ENCODE peak calls at places on chromosomes 3 and 15, in four cellular contexts. X is transverse colon, M is A549, Z is fibroblast of lung. A is an unnamed sample. For H3K4me1, the result is how much of the 10 kb centered on the place peaks cover.

GRCh38 chr3:138033202-138033691 is 23.3 kb downstream of the CLDN18 start:
- DNase-seq in X (no peak), Z (no peak), M (no peak), A (no peak)

GRCh38 chr3:5122741-5123706 is 932 bp downstream of the ARL8B start:
- DNase-seq in M (peak), X (peak), Z (peak), A (no peak)

GRCh38 chr3:105758451-105758850 is 110.4 kb downstream of the CBLB start:
- DNase-seq in M (no peak), X (no peak), Z (peak), A (no peak)

GRCh38 chr3:39133822-39134221 is 19.6 kb downstream of the CSRNP1 start:
- DNase-seq in Z (no peak), M (no peak), X (no peak), A (no peak)

GRCh38 chr3:37856381-37856780 is 5.3 kb upstream of the CTDSPL start:
- DNase-seq in M (no peak), X (no peak), Z (no peak), A (no peak)

GRCh38 chr3:32821686-32822296 is 4.0 kb downstream of the TRIM71 start:
- DNase-seq in M (no peak), X (no peak), Z (no peak), A (no peak)

GRCh38 chr15:98899266-98900021 is 108.1 kb downstream of the PGPEP1L start:
- DNase-seq in M (no peak), X (no peak), Z (peak), A (no peak)

GRCh38 chr3:79297242-79297641 is 470.6 kb downstream of the ROBO1 start:
- DNase-seq in Z (peak), M (peak), X (no peak), A (no peak)

GRCh38 chr3:186782542-186783069 is 771 bp upstream of the EIF4A2 start:
- DNase-seq in X (no peak), M (no peak), Z (no peak), A (no peak)

GRCh38 chr15:73991260-73991659 is 835 bp downstream of the STOML1 start:
- DNase-seq in X (peak), Z (peak), M (no peak), A (peak)

GRCh38 chr3:169477790-169478189 is 185.7 kb downstream of the MECOM start:
- DNase-seq in Z (no peak), X (no peak), M (no peak), A (no peak)

GRCh38 chr3:129187857-129188256 is 4.2 kb upstream of the CNBP start:
- DNase-seq in X (no peak), Z (no peak), M (no peak), A (no peak)

GRCh38 chr3:23709987-23710386 is 95.8 kb upstream of the UBE2E1 start:
- DNase-seq in X (no peak), M (no peak), Z (no peak), A (no peak)
- H3K4me1 ChIP-seq in X (under half), M (under half), Z (under half), A (under half)

GRCh38 chr3:150059241-150059640 is 88.5 kb upstream of the PFN2 start:
- DNase-seq in M (no peak), Z (peak), X (no peak), A (no peak)

GRCh38 chr3:150050510-150050909 is 79.8 kb upstream of the PFN2 start:
- DNase-seq in X (no peak), Z (no peak), M (no peak), A (no peak)

GRCh38 chr3:150055332-150055731 is 84.6 kb upstream of the PFN2 start:
- DNase-seq in M (no peak), X (no peak), Z (no peak), A (no peak)

GRCh38 chr3:150057227-150057626 is 86.5 kb upstream of the PFN2 start:
- DNase-seq in M (no peak), Z (no peak), X (no peak), A (no peak)

GRCh38 chr3:150054635-150055034 is 83.9 kb upstream of the PFN2 start:
- DNase-seq in M (no peak), Z (no peak), X (no peak), A (no peak)
- H3K27ac ChIP-seq in M (no peak), Z (no peak), X (no peak), A (no peak)

GRCh38 chr15:39365161-39365560 is 215.7 kb upstream of the THBS1 start:
- DNase-seq in M (no peak), X (no peak), Z (peak), A (no peak)

GRCh38 chr15:39364721-39365120 is 216.2 kb upstream of the THBS1 start:
- DNase-seq in X (no peak), M (no peak), Z (no peak), A (no peak)

GRCh38 chr15:39369768-39370167 is 211.1 kb upstream of the THBS1 start:
- DNase-seq in M (no peak), Z (no peak), X (no peak), A (no peak)

GRCh38 chr15:39365873-39366272 is 215.0 kb upstream of the THBS1 start:
- DNase-seq in X (no peak), M (no peak), Z (no peak), A (no peak)

DNA sequence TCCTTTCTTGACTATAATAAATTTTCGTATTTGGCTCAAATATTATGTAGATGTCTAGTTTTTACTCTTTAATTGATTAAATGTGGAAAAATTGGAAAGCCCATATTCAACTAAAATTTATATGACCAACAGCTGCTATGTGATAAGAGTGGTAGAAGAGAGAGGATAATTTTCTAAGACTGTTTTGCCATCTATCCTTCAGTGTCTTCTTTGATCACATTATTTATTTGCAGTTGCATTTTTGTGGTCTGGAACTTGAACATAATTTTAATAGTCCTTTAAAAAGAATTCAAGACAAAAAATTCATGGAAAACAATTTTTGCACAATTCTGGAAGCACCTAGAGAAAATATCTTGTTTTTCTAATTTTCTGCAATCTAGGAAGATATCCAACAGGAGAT is 213.3 kb upstream of the THBS1 start:
- DNase-seq in M (no peak), X (no peak), Z (peak), A (no peak)
- H3K4me1 ChIP-seq in M (under half), X (under half), Z (under half), A (under half)

GRCh38 chr3:29649815-29650547 is 369.1 kb downstream of the RBMS3 start:
- DNase-seq in Z (peak), X (peak), M (peak), A (no peak)
- H3K27ac ChIP-seq in Z (no peak), X (no peak), M (no peak), A (no peak)

GRCh38 chr3:46934508-46935167 is 41.9 kb downstream of the CCDC12 start:
- DNase-seq in M (peak), X (no peak), Z (no peak), A (no peak)

GRCh38 chr3:46935168-46935858 is 41.2 kb downstream of the CCDC12 start:
- DNase-seq in M (peak), X (peak), Z (peak), A (peak)

GRCh38 chr3:46938118-46938517 is 38.4 kb downstream of the CCDC12 start:
- DNase-seq in Z (no peak), M (no peak), X (no peak), A (no peak)

GRCh38 chr3:46935989-46936620 is 40.4 kb downstream of the CCDC12 start:
- DNase-seq in X (no peak), M (no peak), Z (no peak), A (no peak)

DNA sequence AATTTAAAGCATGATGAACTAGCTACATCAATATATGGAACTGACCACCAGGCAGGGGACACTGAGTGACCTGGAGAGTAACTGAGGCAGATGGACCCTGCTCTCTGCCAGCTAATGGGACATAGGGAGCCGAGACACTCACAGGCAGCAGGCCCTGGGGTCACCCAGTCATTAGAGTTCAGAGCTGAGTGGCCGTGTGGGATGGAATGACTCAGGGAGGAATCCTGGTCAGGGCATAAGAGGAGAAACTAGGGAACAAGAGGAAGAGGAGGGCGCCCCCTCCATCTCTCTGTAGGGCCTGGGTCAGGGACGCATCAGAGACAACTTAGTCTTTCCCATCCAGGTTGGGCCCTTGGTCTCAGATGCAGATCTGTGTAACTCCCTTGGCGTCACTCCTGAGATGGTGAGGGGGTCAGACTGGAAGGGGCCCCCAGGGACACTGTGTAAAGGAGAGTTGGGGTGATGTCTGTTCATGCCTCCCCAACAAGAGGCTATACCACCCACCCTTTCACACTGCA is 39.8 kb downstream of the CCDC12 start:
- DNase-seq in Z (peak), M (no peak), X (peak), A (no peak)
- H3K4me1 ChIP-seq in Z (under half), M (half or more), X (half or more), A (under half)

DNA sequence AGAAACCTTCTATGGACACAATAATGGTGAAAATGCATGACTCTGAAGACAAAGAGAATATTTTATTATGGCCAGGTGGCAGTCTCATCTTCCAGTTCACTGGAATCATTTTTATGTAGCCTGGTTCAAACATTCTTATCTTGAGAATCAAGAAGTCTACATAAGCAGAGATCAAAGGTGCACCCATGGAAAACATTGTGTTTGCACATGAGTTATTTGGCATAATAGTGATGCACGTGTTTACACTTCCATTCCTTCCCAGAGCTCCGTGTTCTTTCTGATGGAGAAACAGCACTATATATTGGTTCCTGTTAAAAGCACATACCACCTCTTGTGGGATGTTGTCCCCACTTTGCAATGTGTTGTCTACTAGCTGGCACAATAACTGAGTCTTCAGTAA is 572.2 kb downstream of the GRM7 start:
- DNase-seq in X (no peak), Z (no peak), M (no peak), A (no peak)
- H3K27ac ChIP-seq in X (no peak), Z (no peak), M (no peak), A (no peak)

DNA sequence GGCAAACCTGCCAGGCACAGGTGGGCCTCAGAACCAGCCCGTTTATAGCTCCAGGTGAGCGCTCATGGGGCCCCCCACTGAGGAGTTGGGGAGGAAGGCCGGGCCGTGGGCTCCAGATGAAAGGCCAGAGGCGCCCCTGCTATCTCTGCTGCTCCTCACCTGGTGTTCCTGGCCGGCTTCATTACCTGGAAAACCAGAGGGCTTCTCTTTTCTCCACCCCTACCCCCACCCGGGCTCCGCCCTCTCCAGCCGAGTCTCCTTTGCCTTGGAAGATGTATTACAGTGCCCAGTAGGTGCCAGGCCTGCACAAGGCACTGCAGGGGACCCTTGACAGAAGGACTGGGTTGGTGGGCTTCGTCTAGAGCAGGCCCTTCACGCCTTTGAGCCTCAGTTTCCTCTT is 111.4 kb downstream of the WNT7A start:
- DNase-seq in Z (no peak), X (no peak), M (no peak), A (no peak)
- H3K4me1 ChIP-seq in Z (under half), X (under half), M (under half), A (under half)

DNA sequence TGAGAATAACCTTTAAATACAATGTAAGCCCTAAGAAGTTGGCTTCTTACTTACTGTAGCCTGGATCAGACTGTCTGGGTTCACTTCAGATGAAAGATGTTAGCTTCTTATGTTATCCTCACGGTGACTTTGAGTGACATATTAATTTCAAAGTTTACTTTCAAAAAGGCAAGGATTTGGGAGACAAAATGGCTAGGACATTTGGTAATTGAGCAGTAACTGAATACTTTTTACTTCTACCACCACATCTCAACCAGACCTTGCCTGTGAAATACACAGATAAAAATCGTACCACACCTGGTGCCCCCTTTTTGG is 36.0 kb upstream of the BNIP2 start:
- DNase-seq in M (no peak), Z (no peak), X (no peak), A (no peak)
- H3K27ac ChIP-seq in M (no peak), Z (no peak), X (no peak), A (no peak)

DNA sequence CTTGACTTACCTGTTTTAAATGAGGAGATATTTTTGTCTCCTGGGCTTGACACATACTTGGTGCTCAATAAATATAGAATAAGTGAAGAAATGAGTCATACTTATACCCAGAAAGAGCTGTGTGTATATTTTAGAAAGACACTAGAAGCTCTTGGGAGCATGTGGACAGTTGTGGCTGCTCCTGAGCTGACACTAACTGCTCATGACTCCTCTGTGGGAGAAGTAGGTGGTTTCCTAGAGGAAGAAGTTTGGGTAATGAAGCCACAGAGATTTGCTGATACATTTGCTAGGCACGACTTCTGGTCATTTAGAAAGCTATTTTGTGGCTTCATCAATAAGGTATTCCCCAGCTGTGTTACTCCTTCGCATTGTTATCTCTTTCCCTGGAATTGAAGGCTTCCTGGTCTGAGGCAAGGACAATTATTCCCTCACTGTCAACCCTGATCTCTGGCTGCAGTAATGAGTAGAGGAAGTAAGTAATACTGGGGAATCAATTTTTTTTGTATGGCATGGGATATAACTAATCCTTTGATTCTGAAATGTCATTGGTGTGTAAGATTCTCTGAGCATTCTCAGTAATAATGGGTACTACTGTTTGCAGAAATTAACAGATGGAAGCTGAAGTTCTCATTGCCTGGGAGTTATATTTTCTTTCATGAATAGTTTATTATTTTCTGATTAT is 79.6 kb upstream of the DCBLD2 start:
- DNase-seq in Z (peak), M (peak), X (no peak), A (no peak)
- H3K4me1 ChIP-seq in Z (under half), M (half or more), X (under half), A (under half)